ENCODE peak calls at places on chromosome 15, in six cellular contexts. F is A549; G is GF-D8; L is activated T-helper 2 cell treated with anti-CD3 and anti-CD28 coated beads, Interferon-gamma antibody, Interleukin-2, Interleukin-4, amounts not matched to agents 10 μg/mL and 5 μg/mL and 100 μg/mL, durations not matched to agents 14 hours and 24 hours and 36 hours; H is transverse colon; A is amniotic stem cell. R is an unnamed sample.

GRCh38 chr15:97200161-97200560 is 760.3 kb upstream of the ARRDC4 start:
- DNase-seq in F (no peak), G (no peak), L (no peak), H (no peak), A (no peak), R (no peak)

GRCh38 chr15:80173022-80173759 is 20.4 kb downstream of the FAH start:
- DNase-seq in F (peak), G (peak), L (peak), H (peak), A (no peak), R (peak)

GRCh38 chr15:36970522-36970921 is 129.8 kb downstream of the MEIS2 start:
- DNase-seq in F (no peak), G (no peak), L (no peak), H (no peak), A (no peak), R (no peak)

GRCh38 chr15:35256555-35256954 is 171.5 kb upstream of the NANOGP8 start:
- DNase-seq in F (no peak), G (no peak), L (no peak), H (no peak), A (no peak), R (no peak)

GRCh38 chr15:93018574-93018973 is 70.4 kb downstream of the RGMA start:
- DNase-seq in F (peak), G (no peak), L (no peak), H (no peak), A (no peak), R (no peak)

GRCh38 chr15:44719293-44719999 is 8.1 kb downstream of the B2M start:
- DNase-seq in F (no peak), G (no peak), L (peak), H (no peak), A (no peak), R (no peak)

GRCh38 chr15:80982205-80982604 is 7.4 kb downstream of the MESD start:
- DNase-seq in F (no peak), G (no peak), L (no peak), H (no peak), A (no peak), R (no peak)

GRCh38 chr15:77834276-77834990 is 201.7 kb upstream of the LINGO1 start:
- DNase-seq in F (no peak), G (no peak), L (no peak), H (no peak), A (no peak), R (no peak)

GRCh38 chr15:63188937-63189871 is at the start of gene RAB8B:
- DNase-seq in F (peak), G (peak), L (peak), H (peak), A (peak), R (peak)

GRCh38 chr15:63892794-63893441 is 59.2 kb upstream of the HERC1 start:
- DNase-seq in F (no peak), G (peak), L (peak), H (peak), A (no peak), R (no peak)

GRCh38 chr15:70752142-70752754 is 11.1 kb downstream of the UACA start:
- DNase-seq in F (no peak), G (no peak), L (no peak), H (peak), A (no peak), R (no peak)

GRCh38 chr15:72826611-72827010 is 43.1 kb upstream of the ADPGK start:
- DNase-seq in F (no peak), G (no peak), L (no peak), H (no peak), A (no peak), R (no peak)

GRCh38 chr15:92922405-92923002 is 22.4 kb downstream of the CHD2 start:
- DNase-seq in F (no peak), G (no peak), L (no peak), H (no peak), A (no peak), R (no peak)

GRCh38 chr15:38612159-38612863 is 47.7 kb upstream of the RASGRP1 start:
- DNase-seq in F (no peak), G (no peak), L (no peak), H (no peak), A (no peak), R (no peak)

GRCh38 chr15:74400915-74401757 is 32.6 kb downstream of the SEMA7A start:
- DNase-seq in F (no peak), G (no peak), L (no peak), H (no peak), A (no peak), R (no peak)

GRCh38 chr15:37678124-37678523 is 256.3 kb upstream of the TMCO5A start:
- DNase-seq in F (no peak), G (no peak), L (no peak), H (no peak), A (no peak), R (no peak)

GRCh38 chr15:59413577-59413976 is 24.4 kb upstream of the FAM81A start:
- DNase-seq in F (no peak), G (no peak), L (no peak), H (no peak), A (no peak), R (no peak)

GRCh38 chr15:52788099-52788986 is 1.8 kb downstream of the ONECUT1 start:
- DNase-seq in F (peak), G (no peak), L (no peak), H (no peak), A (no peak), R (no peak)

R was measured in HEK293T.